ENCODE peak calls at places on chromosomes 4 and X, in eight cellular contexts. H is stomach, J is upper lobe of left lung, R is breast epithelium, G is HL-60, L is sigmoid colon, B is GM12878, T is HepG2. K is an unnamed sample.

GRCh38 chr4:188411805-188412204 is 272.6 kb downstream of the TRIML1 start:
- DNase-seq in H (no peak), J (peak; percentile 50), R (no peak), G (no peak), L (no peak), B (no peak), T (no peak), K (no peak)

GRCh38 chr4:33268776-33269175 is 2548.6 kb downstream of the PCDH7 start:
- DNase-seq in H (no peak), J (no peak), R (no peak), G (no peak), L (no peak), B (no peak), T (no peak), K (no peak)

GRCh38 chr4:39118034-39118658 is 56.1 kb downstream of the KLHL5 start:
- DNase-seq in H (no peak), J (no peak), R (no peak), G (no peak), L (no peak), B (no peak), T (peak; percentile 3), K (no peak)

GRCh38 chr4:10599574-10599973 is 85.0 kb downstream of the CLNK start:
- DNase-seq in H (no peak), J (no peak), R (no peak), G (no peak), L (no peak), B (no peak), T (no peak), K (no peak)

GRCh38 chrX:153608821-153609220 is 9.9 kb upstream of the CCNQ start:
- DNase-seq in H (no peak), J (no peak), R (no peak), G (no peak), L (no peak), B (no peak), T (no peak), K (no peak)

GRCh38 chrX:70134116-70134477 is 850 bp downstream of the IGBP1 start:
- DNase-seq in H (no peak), J (no peak), R (no peak), G (no peak), L (no peak), B (no peak), T (peak; percentile 3), K (no peak)

GRCh38 chr4:22339491-22339890 is 176.4 kb downstream of the ADGRA3 start:
- DNase-seq in H (no peak), J (no peak), R (no peak), G (no peak), L (no peak), B (no peak), T (no peak), K (no peak)

GRCh38 chr4:142474398-142475087 is 371.6 kb downstream of the INPP4B start:
- DNase-seq in H (peak; percentile 38), J (no peak), R (peak; percentile 66), G (no peak), L (no peak), B (no peak), T (no peak), K (no peak)

GRCh38 chr4:30619679-30620078 is 100.5 kb upstream of the PCDH7 start:
- DNase-seq in H (no peak), J (no peak), R (no peak), G (no peak), L (no peak), B (peak; percentile 5), T (no peak), K (no peak)

GRCh38 chr4:124953059-124953850 is 240.7 kb upstream of the ANKRD50 start:
- DNase-seq in H (no peak), J (no peak), R (no peak), G (no peak), L (no peak), B (no peak), T (no peak), K (no peak)

GRCh38 chr4:154781983-154782293 is 866 bp downstream of the RBM46 start:
- DNase-seq in H (no peak), J (no peak), R (no peak), G (no peak), L (no peak), B (no peak), T (no peak), K (no peak)

GRCh38 chr4:168857546-168858314 is 152.3 kb downstream of the CBR4 start:
- DNase-seq in H (no peak), J (no peak), R (no peak), G (no peak), L (no peak), B (no peak), T (no peak), K (no peak)

GRCh38 chr4:168856312-168856711 is 153.7 kb downstream of the CBR4 start:
- DNase-seq in H (no peak), J (no peak), R (no peak), G (no peak), L (no peak), B (no peak), T (no peak), K (no peak)

GRCh38 chr4:168859888-168860694 is 150.0 kb downstream of the CBR4 start:
- DNase-seq in H (no peak), J (no peak), R (no peak), G (no peak), L (no peak), B (peak; percentile 33), T (no peak), K (no peak)

GRCh38 chr4:168857009-168857408 is 153.0 kb downstream of the CBR4 start:
- DNase-seq in H (no peak), J (no peak), R (no peak), G (no peak), L (no peak), B (no peak), T (no peak), K (no peak)

GRCh38 chr4:168859100-168859499 is 151.0 kb downstream of the CBR4 start:
- DNase-seq in H (no peak), J (no peak), R (no peak), G (no peak), L (no peak), B (no peak), T (no peak), K (no peak)
- TF ChIP-seq POLR2AphosphoS5 in H (no peak), J (no peak), R (no peak), G (no peak), L (no peak), B (no peak), T (no peak), K (no peak)

DNA sequence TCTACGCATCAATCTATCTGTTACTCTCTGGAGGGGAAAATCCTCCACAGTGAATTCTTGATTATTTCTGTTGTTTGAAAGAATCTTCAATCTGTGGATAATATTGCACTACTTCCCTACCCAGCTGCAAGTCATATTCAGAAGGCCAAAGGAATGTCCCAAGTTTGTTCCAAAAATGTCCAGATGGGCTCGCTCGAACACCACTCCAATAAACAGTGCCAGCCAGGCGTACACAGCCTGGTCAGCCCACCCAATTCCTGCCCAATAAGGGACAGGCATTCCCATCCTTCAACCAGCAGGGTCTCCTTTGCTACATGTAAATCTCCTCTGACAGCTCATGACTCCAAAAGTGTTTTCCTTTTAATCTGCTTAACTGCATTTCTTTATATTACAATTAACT is 80.7 kb upstream of the GPM6B start:
- DNase-seq in H (no peak), J (no peak), R (no peak), G (no peak), L (no peak), B (no peak), T (no peak), K (no peak)
- H3K27ac ChIP-seq in H (no peak overlapping the region), J (no peak overlapping the region), R (peak overlapping the region; percentile 74), G (no peak overlapping the region), L (no peak overlapping the region), B (no peak overlapping the region), T (no peak overlapping the region), K (no peak overlapping the region)

GRCh38 chr4:55323375-55323774 is 22.7 kb upstream of the SRD5A3 start:
- DNase-seq in H (no peak), J (no peak), R (no peak), G (no peak), L (no peak), B (no peak), T (no peak), K (no peak)

GRCh38 chr4:55318135-55318534 is 27.9 kb upstream of the SRD5A3 start:
- DNase-seq in H (peak; percentile 39), J (no peak), R (no peak), G (no peak), L (no peak), B (no peak), T (no peak), K (no peak)

GRCh38 chr4:55318541-55319129 is 27.4 kb upstream of the SRD5A3 start:
- DNase-seq in H (no peak), J (no peak), R (no peak), G (no peak), L (no peak), B (no peak), T (no peak), K (no peak)

GRCh38 chr4:55326629-55327028 is 19.4 kb upstream of the SRD5A3 start:
- DNase-seq in H (no peak), J (no peak), R (no peak), G (no peak), L (no peak), B (no peak), T (no peak), K (no peak)

DNA sequence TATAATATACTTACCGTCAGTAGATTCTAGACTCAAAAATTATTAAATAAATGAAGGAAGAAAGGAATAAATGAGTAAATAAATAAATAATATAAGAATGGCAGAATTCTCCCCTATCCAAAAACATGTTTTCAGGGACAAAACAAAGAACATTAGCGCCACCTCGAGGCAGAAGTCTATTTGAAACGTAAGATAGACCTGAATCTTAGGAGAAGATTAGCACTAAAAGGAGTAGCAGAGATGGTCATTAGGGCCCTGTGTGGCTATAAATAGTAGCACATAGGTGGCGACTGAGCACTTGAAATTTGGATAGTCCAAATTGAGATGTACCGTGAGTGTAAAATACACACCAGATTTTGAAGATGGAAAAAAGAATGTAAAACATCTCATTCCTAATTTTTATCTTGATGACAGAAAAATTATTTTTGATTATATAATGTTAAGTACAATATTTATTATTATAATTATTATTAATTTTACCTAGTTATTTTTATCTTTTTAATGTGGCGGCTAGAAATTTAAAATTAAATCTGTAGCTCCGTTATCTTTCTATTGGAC is 24.3 kb upstream of the SRD5A3 start:
- DNase-seq in H (peak; percentile 76), J (no peak), R (no peak), G (peak; percentile 76), L (peak; percentile 76), B (peak; percentile 2), T (peak; percentile 59), K (no peak)
- TF ChIP-seq POLR2AphosphoS5 in H (no peak), J (no peak), R (no peak), G (no peak), L (no peak), B (no peak), T (no peak), K (no peak)

DNA sequence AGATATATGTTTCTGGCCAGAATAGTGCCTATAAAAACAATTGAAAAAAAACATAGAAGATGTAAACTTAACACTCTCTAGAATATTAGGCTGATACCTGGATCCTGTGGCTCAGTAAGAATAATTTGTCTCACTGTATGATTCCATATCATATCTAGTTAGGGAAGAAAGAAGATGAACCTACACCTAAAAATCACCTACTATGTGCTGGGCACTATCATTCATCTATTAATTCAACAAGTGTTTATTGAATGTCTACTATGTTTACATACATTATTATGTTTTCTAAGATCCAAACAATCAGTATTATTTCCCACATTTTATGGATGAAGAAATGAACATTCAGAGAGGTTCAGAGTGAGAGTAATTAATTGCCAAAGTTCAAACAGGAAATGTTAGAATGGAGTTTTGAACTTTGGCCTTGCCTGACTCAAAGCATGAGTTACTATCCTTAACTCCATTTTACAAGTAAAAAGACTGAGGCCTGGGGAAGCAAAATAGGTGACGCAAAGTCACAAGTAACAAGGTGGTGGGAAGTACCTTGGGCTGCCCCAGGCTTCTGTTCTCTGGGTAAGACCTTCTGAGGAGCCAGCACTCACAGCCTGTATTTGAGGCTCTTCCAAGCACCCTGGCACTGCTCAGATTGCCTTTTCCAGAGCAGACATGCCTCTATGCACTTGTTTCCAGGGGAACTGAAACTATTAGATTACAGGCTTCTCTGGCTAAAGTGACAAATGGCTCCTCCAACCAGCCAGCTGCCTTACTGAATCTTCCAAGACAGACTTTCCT is 111.1 kb upstream of the ACSL4 start:
- DNase-seq in H (no peak), J (no peak), R (no peak), G (no peak), L (no peak), B (no peak), T (no peak), K (no peak)
- H3K27ac ChIP-seq in H (no peak overlapping the region), J (no peak overlapping the region), R (peak overlapping the region; percentile 58), G (no peak overlapping the region), L (no peak overlapping the region), B (peak overlapping the region; percentile 31), T (peak overlapping the region; percentile 46), K (no peak overlapping the region)

K was measured in vagina.